ENCODE peak calls at places on chromosomes 11 and 22, in five cellular contexts. One of them, this sample, is unnamed.

GRCh38 chr11:113603277-113604059 is 102.6 kb downstream of the TMPRSS5 start:
- DNase-seq in WTC11: no peak
- DNase-seq in GM12865: no peak
- DNase-seq in kidney: no peak
- DNase-seq in colonic mucosa: no peak
- DNase-seq in this sample: no peak

GRCh38 chr11:1653541-1654387 is 24.2 kb downstream of the KRTAP5-5 start:
- DNase-seq in WTC11: no peak
- DNase-seq in GM12865: no peak
- DNase-seq in kidney: peak; percentile 52
- DNase-seq in colonic mucosa: no peak
- DNase-seq in this sample: peak; percentile 50

GRCh38 chr11:32586576-32587190 is 3.1 kb downstream of the EIF3M start:
- DNase-seq in WTC11: no peak
- DNase-seq in GM12865: peak; percentile 31
- DNase-seq in kidney: no peak
- DNase-seq in colonic mucosa: no peak
- DNase-seq in this sample: no peak

GRCh38 chr11:45816614-45817013 is 11.7 kb downstream of the SLC35C1 start:
- DNase-seq in WTC11: peak; percentile 67
- DNase-seq in GM12865: no peak
- DNase-seq in kidney: no peak
- DNase-seq in colonic mucosa: no peak
- DNase-seq in this sample: peak; percentile 55

GRCh38 chr11:122192634-122193245 is 76.7 kb upstream of the BLID start:
- DNase-seq in WTC11: no peak
- DNase-seq in GM12865: peak; percentile 21
- DNase-seq in kidney: no peak
- DNase-seq in colonic mucosa: no peak
- DNase-seq in this sample: no peak

GRCh38 chr22:25393121-25393805 is 171.2 kb upstream of the GRK3 start:
- DNase-seq in WTC11: no peak
- DNase-seq in GM12865: no peak
- DNase-seq in kidney: peak; percentile 58
- DNase-seq in colonic mucosa: no peak
- DNase-seq in this sample: no peak

GRCh38 chr11:62122076-62122475 is 1.7 kb upstream of the INCENP start:
- DNase-seq in WTC11: peak; percentile 35
- DNase-seq in GM12865: no peak
- DNase-seq in kidney: no peak
- DNase-seq in colonic mucosa: no peak
- DNase-seq in this sample: peak; percentile 47

GRCh38 chr11:65071907-65072630 is 11.8 kb downstream of the CDCA5 start:
- DNase-seq in WTC11: no peak
- DNase-seq in GM12865: peak; percentile 38
- DNase-seq in kidney: no peak
- DNase-seq in colonic mucosa: no peak
- DNase-seq in this sample: no peak

GRCh38 chr11:68468217-68468828 is 7.8 kb downstream of the PPP6R3 start:
- DNase-seq in WTC11: no peak
- DNase-seq in GM12865: no peak
- DNase-seq in kidney: no peak
- DNase-seq in colonic mucosa: no peak
- DNase-seq in this sample: no peak

GRCh38 chr22:37546436-37547248 is 13.6 kb upstream of the CDC42EP1 start:
- DNase-seq in WTC11: peak; percentile 64
- DNase-seq in GM12865: no peak
- DNase-seq in kidney: peak; percentile 88
- DNase-seq in colonic mucosa: peak; percentile 57
- DNase-seq in this sample: peak; percentile 67

GRCh38 chr22:37547249-37547741 is 13.0 kb upstream of the CDC42EP1 start:
- DNase-seq in WTC11: no peak
- DNase-seq in GM12865: no peak
- DNase-seq in kidney: no peak
- DNase-seq in colonic mucosa: no peak
- DNase-seq in this sample: no peak

GRCh38 chr22:37552560-37553163 is 7.6 kb upstream of the CDC42EP1 start:
- DNase-seq in WTC11: peak; percentile 67
- DNase-seq in GM12865: no peak
- DNase-seq in kidney: peak; percentile 89
- DNase-seq in colonic mucosa: peak; percentile 64
- DNase-seq in this sample: no peak

GRCh38 chr22:37551981-37552380 is 8.3 kb upstream of the CDC42EP1 start:
- DNase-seq in WTC11: no peak
- DNase-seq in GM12865: no peak
- DNase-seq in kidney: no peak
- DNase-seq in colonic mucosa: no peak
- DNase-seq in this sample: no peak

DNA sequence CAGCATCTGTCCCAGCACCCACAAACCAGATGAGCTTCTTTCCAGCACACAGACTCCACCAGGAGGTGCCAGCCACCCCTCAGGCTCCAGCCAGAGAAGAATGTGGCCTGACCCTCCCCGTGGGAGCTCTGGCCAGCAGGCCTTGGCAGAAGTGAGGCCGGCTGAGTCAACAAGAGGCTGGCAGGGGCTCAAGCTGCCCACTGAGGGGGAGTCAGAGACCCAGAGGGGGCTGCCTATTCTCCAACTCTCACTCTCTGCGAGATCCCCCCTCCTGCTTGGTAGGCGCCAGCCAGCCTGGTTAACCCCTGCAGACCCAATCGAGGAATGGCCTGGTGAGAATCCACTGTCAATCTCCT is 10.6 kb upstream of the CDC42EP1 start:
- DNase-seq in WTC11: no peak
- DNase-seq in GM12865: no peak
- DNase-seq in kidney: peak; percentile 87
- DNase-seq in colonic mucosa: no peak
- DNase-seq in this sample: no peak
- TF ChIP-seq CTCF in WTC11: no peak
- TF ChIP-seq CTCF in GM12865: no peak
- TF ChIP-seq CTCF in kidney: no peak
- TF ChIP-seq CTCF in colonic mucosa: no peak
- TF ChIP-seq CTCF in this sample: peak; percentile 51

GRCh38 chr11:12696911-12697581 is 22.8 kb downstream of the TEAD1 start:
- DNase-seq in WTC11: no peak
- DNase-seq in GM12865: no peak
- DNase-seq in kidney: peak; percentile 88
- DNase-seq in colonic mucosa: no peak
- DNase-seq in this sample: no peak
- TF ChIP-seq CTCF in WTC11: no peak
- TF ChIP-seq CTCF in GM12865: no peak
- TF ChIP-seq CTCF in kidney: no peak
- TF ChIP-seq CTCF in colonic mucosa: no peak
- TF ChIP-seq CTCF in this sample: no peak

GRCh38 chr22:39558254-39558727 is 12.3 kb upstream of the CACNA1I start:
- DNase-seq in WTC11: no peak
- DNase-seq in GM12865: no peak
- DNase-seq in kidney: no peak
- DNase-seq in colonic mucosa: no peak
- DNase-seq in this sample: no peak

GRCh38 chr22:39560127-39560526 is 10.4 kb upstream of the CACNA1I start:
- DNase-seq in WTC11: no peak
- DNase-seq in GM12865: no peak
- DNase-seq in kidney: no peak
- DNase-seq in colonic mucosa: no peak
- DNase-seq in this sample: no peak

GRCh38 chr22:39559456-39560105 is 11.0 kb upstream of the CACNA1I start:
- DNase-seq in WTC11: peak; percentile 82
- DNase-seq in GM12865: peak; percentile 32
- DNase-seq in kidney: no peak
- DNase-seq in colonic mucosa: no peak
- DNase-seq in this sample: no peak

GRCh38 chr22:39558950-39559349 is 11.6 kb upstream of the CACNA1I start:
- DNase-seq in WTC11: no peak
- DNase-seq in GM12865: no peak
- DNase-seq in kidney: no peak
- DNase-seq in colonic mucosa: no peak
- DNase-seq in this sample: no peak

GRCh38 chr22:39556970-39557811 is 13.4 kb upstream of the CACNA1I start:
- DNase-seq in WTC11: no peak
- DNase-seq in GM12865: no peak
- DNase-seq in kidney: no peak
- DNase-seq in colonic mucosa: no peak
- DNase-seq in this sample: no peak
- TF ChIP-seq CTCF in WTC11: no peak
- TF ChIP-seq CTCF in GM12865: no peak
- TF ChIP-seq CTCF in kidney: no peak
- TF ChIP-seq CTCF in colonic mucosa: no peak
- TF ChIP-seq CTCF in this sample: no peak

GRCh38 chr11:95067042-95067827 is 516 bp downstream of the SRSF8 start:
- DNase-seq in WTC11: peak; percentile 79
- DNase-seq in GM12865: peak; percentile 81
- DNase-seq in kidney: peak; percentile 94
- DNase-seq in colonic mucosa: peak; percentile 77
- DNase-seq in this sample: peak; percentile 80
- TF ChIP-seq CTCF in WTC11: no peak
- TF ChIP-seq CTCF in GM12865: peak; percentile 49
- TF ChIP-seq CTCF in kidney: peak; percentile 59
- TF ChIP-seq CTCF in colonic mucosa: peak; percentile 44
- TF ChIP-seq CTCF in this sample: peak; percentile 69